ENCODE peak calls at places on chromosome 17, in four cellular contexts. One of them, this sample, is unnamed.

GRCh38 chr17:46020023-46020735 is 21.1 kb downstream of the STH start:
- DNase-seq in spleen: peak; percentile 91
- DNase-seq in cardiac fibroblast: no peak
- DNase-seq in IMR-90: no peak
- DNase-seq in this sample: no peak

GRCh38 chr17:21282231-21282630 is 2.3 kb upstream of the MAP2K3 start:
- DNase-seq in spleen: no peak
- DNase-seq in cardiac fibroblast: peak; percentile 95
- DNase-seq in IMR-90: peak; percentile 98
- DNase-seq in this sample: peak; percentile 83

GRCh38 chr17:50177983-50178834 is 12.4 kb downstream of the SGCA start:
- DNase-seq in IMR-90: peak; percentile 99
- DNase-seq in cardiac fibroblast: peak; percentile 94
- DNase-seq in spleen: peak; percentile 91
- DNase-seq in this sample: peak; percentile 94

GRCh38 chr17:75268931-75269330 is 2.1 kb downstream of the MIF4GD start:
- DNase-seq in cardiac fibroblast: no peak
- DNase-seq in spleen: no peak
- DNase-seq in IMR-90: no peak
- DNase-seq in this sample: no peak

GRCh38 chr17:62676952-62677596 is 49.6 kb downstream of the MRC2 start:
- DNase-seq in IMR-90: no peak
- DNase-seq in cardiac fibroblast: no peak
- DNase-seq in spleen: no peak
- DNase-seq in this sample: no peak

GRCh38 chr17:7792611-7793010 is 41.4 kb upstream of the KDM6B start:
- DNase-seq in IMR-90: no peak
- DNase-seq in spleen: peak; percentile 50
- DNase-seq in cardiac fibroblast: no peak
- DNase-seq in this sample: no peak

GRCh38 chr17:16415031-16415924 is at the start of gene TRPV2:
- DNase-seq in spleen: peak; percentile 94
- DNase-seq in cardiac fibroblast: no peak
- DNase-seq in IMR-90: no peak
- DNase-seq in this sample: no peak

GRCh38 chr17:50620237-50620636 is 14.4 kb upstream of the ABCC3 start:
- DNase-seq in spleen: no peak
- DNase-seq in IMR-90: no peak
- DNase-seq in cardiac fibroblast: no peak
- DNase-seq in this sample: no peak

GRCh38 chr17:4950757-4951204 is at the start of gene ENO3:
- DNase-seq in IMR-90: no peak
- DNase-seq in spleen: no peak
- DNase-seq in cardiac fibroblast: no peak
- DNase-seq in this sample: no peak

GRCh38 chr17:4953461-4953961 is 2.6 kb downstream of the ENO3 start:
- DNase-seq in cardiac fibroblast: peak; percentile 52
- DNase-seq in IMR-90: peak; percentile 76
- DNase-seq in spleen: no peak
- DNase-seq in this sample: no peak

GRCh38 chr17:4950075-4950756 is 703 bp upstream of the ENO3 start:
- DNase-seq in IMR-90: no peak
- DNase-seq in cardiac fibroblast: no peak
- DNase-seq in spleen: peak; percentile 89
- DNase-seq in this sample: no peak

GRCh38 chr17:4949321-4950074 is 1.2 kb upstream of the PFN1 start:
- DNase-seq in IMR-90: peak; percentile 76
- DNase-seq in cardiac fibroblast: peak; percentile 71
- DNase-seq in spleen: peak; percentile 94
- DNase-seq in this sample: no peak

DNA sequence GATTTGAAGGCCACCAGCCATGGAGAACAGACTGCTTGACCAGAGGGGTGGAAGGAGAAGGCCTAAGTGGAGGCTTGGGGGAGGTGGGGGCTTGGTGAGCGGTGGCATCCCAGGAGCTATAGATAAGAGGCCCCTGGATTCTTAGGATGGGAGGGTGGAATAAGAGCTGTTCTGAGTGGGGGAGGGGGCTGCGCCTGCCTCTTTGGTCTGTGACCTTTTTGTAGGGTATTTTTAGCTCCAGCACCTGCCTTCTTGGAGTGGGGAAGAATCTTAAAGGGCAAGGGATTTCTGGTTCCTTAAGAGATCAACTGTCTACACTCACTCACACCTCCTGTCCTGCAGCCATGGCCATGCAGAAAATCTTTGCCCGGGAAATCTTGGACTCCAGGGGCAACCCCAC is 567 bp downstream of the ENO3 start:
- DNase-seq in spleen: no peak
- DNase-seq in cardiac fibroblast: no peak
- DNase-seq in IMR-90: no peak
- DNase-seq in this sample: no peak
- H3K4me3 ChIP-seq in spleen: no peak overlapping the region
- H3K4me3 ChIP-seq in cardiac fibroblast: no peak overlapping the region
- H3K4me3 ChIP-seq in IMR-90: no peak overlapping the region
- H3K4me3 ChIP-seq in this sample: peak overlapping the region; percentile 27

GRCh38 chr17:42555122-42555622 is 2.4 kb downstream of the HSD17B1 start:
- DNase-seq in cardiac fibroblast: no peak
- DNase-seq in spleen: no peak
- DNase-seq in IMR-90: no peak
- DNase-seq in this sample: no peak

GRCh38 chr17:42554250-42555121 is 1.8 kb downstream of the HSD17B1 start:
- DNase-seq in IMR-90: peak; percentile 76
- DNase-seq in cardiac fibroblast: peak; percentile 83
- DNase-seq in spleen: peak; percentile 98
- DNase-seq in this sample: peak; percentile 45

GRCh38 chr17:42548993-42549755 is 3.5 kb upstream of the HSD17B1 start:
- DNase-seq in spleen: no peak
- DNase-seq in IMR-90: no peak
- DNase-seq in cardiac fibroblast: no peak
- DNase-seq in this sample: no peak

GRCh38 chr17:42553866-42554249 is 1.1 kb downstream of the HSD17B1 start:
- DNase-seq in spleen: peak; percentile 84
- DNase-seq in cardiac fibroblast: no peak
- DNase-seq in IMR-90: no peak
- DNase-seq in this sample: no peak

DNA sequence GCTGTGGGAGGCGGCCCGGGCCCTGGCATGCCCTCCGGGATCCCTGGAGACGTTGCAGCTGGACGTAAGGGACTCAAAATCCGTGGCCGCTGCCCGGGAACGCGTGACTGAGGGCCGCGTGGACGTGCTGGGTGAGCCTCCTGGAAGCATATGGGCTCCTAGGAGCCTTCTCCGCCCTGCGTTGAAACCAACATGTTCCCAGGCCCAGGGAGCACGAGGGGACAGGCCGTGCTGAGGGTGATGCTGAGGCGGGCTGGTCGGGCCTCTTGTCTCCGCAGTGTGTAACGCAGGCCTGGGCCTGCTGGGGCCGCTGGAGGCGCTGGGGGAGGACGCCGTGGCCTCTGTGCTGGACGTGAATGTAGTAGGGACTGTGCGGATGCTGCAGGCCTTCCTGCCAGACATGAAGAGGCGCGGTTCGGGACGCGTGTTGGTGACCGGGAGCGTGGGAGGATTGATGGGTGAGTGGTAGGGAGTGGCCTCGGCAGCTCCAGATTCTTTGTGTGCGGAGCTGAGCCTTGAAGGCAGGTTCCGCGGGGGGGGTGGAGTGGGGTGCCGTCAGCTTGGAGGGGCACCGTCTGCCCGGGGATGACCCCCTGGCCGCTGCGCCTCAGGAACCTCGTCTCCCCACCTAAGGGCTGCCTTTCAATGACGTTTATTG is 567 bp downstream of the HSD17B1 start:
- DNase-seq in IMR-90: no peak
- DNase-seq in spleen: peak; percentile 85
- DNase-seq in cardiac fibroblast: peak; percentile 65
- DNase-seq in this sample: no peak
- H3K4me3 ChIP-seq in IMR-90: no peak overlapping the region
- H3K4me3 ChIP-seq in spleen: peak overlapping the region; percentile 83
- H3K4me3 ChIP-seq in cardiac fibroblast: peak overlapping the region; percentile 84
- H3K4me3 ChIP-seq in this sample: peak overlapping the region; percentile 71

DNA sequence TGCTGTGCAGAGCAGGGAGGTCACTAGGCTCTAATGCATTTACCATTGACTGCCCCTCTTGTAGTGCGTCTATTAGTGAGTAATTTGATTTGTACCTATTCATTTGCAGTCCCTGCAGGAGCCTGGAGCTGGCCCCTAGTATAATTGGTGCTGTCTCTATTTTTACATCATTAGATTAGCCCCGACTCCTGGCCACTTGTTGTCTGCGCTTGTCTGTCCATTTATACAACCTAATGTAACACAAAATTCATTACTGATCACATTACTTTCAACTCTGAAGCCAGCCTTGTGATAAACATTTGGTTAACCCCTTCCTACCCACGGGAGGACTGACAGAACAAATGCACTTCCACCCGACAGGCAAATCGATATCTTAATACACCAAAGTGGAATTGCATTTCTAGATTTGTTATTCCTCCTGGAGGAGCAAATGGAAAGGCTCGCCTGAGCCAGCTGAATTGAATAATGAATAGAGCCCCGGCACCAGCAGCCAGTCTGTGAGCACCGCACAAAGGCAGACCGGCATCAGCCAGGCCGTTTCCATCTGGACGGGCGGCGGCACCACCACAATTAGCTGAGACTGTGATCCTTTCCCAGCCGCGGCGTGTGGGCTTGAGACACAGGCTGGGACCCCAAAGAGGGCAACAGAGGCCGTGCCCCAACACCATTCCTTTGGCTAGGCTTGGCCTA is 18.7 kb upstream of the TBX2 start:
- DNase-seq in IMR-90: no peak
- DNase-seq in cardiac fibroblast: no peak
- DNase-seq in spleen: peak; percentile 49
- DNase-seq in this sample: no peak
- H3K4me3 ChIP-seq in IMR-90: no peak overlapping the region
- H3K4me3 ChIP-seq in cardiac fibroblast: no peak overlapping the region
- H3K4me3 ChIP-seq in spleen: no peak overlapping the region
- H3K4me3 ChIP-seq in this sample: no peak overlapping the region

DNA sequence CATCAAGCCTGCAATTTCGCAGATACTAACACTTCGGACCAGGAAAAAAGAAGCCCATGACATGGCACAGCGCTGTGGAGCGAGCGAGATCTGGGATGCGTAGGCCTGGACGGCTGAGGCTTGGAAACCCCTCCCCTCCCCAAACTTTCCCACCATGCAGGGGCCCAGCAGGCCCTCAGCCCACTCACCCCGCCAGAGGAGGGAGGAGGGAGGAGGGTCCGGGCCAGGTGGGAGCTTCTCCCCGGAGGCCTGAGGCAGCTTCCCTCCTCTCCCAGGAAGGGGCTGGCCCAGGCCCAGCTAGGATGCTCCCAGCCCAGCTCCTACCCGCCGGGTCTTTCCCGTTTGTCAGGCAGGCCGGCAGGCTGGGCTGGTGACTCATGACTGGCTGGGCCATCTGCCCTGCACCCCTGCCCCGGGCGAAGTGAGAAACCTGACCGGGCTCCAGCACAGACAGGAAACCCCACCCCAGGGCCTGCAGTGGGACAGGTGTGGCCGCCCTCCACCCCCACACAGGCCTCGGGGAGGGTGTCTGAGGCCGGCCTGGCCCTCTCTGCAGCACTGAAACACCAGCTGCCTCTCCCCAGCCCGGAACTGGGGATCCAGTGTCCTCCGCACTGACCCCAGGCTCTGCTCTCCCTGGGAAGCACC is 34.3 kb upstream of the SLC38A10 start:
- DNase-seq in IMR-90: peak; percentile 92
- DNase-seq in spleen: no peak
- DNase-seq in cardiac fibroblast: peak; percentile 85
- DNase-seq in this sample: peak; percentile 83
- H3K4me3 ChIP-seq in IMR-90: no peak overlapping the region
- H3K4me3 ChIP-seq in spleen: no peak overlapping the region
- H3K4me3 ChIP-seq in cardiac fibroblast: no peak overlapping the region
- H3K4me3 ChIP-seq in this sample: no peak overlapping the region

GRCh38 chr17:66221343-66221742 is 7.9 kb downstream of the APOH start:
- DNase-seq in cardiac fibroblast: no peak
- DNase-seq in spleen: no peak
- DNase-seq in IMR-90: no peak
- DNase-seq in this sample: no peak
- H3K4me3 ChIP-seq in cardiac fibroblast: no peak overlapping the region
- H3K4me3 ChIP-seq in spleen: no peak overlapping the region
- H3K4me3 ChIP-seq in IMR-90: no peak overlapping the region
- H3K4me3 ChIP-seq in this sample: no peak overlapping the region

GRCh38 chr17:35373532-35373983 is at the start of gene SLFN11:
- DNase-seq in IMR-90: peak; percentile 97
- DNase-seq in spleen: peak; percentile 92
- DNase-seq in cardiac fibroblast: peak; percentile 95
- DNase-seq in this sample: peak; percentile 86

GRCh38 chr17:35376245-35376644 is 2.8 kb upstream of the SLFN11 start:
- DNase-seq in cardiac fibroblast: peak; percentile 14
- DNase-seq in IMR-90: peak; percentile 46
- DNase-seq in spleen: no peak
- DNase-seq in this sample: peak; percentile 43

GRCh38 chr17:35372846-35373531 is 432 bp downstream of the SLFN11 start:
- DNase-seq in spleen: peak; percentile 84
- DNase-seq in cardiac fibroblast: no peak
- DNase-seq in IMR-90: no peak
- DNase-seq in this sample: no peak

GRCh38 chr17:35374766-35375344 is 1.4 kb upstream of the SLFN11 start:
- DNase-seq in cardiac fibroblast: no peak
- DNase-seq in IMR-90: no peak
- DNase-seq in spleen: no peak
- DNase-seq in this sample: no peak

DNA sequence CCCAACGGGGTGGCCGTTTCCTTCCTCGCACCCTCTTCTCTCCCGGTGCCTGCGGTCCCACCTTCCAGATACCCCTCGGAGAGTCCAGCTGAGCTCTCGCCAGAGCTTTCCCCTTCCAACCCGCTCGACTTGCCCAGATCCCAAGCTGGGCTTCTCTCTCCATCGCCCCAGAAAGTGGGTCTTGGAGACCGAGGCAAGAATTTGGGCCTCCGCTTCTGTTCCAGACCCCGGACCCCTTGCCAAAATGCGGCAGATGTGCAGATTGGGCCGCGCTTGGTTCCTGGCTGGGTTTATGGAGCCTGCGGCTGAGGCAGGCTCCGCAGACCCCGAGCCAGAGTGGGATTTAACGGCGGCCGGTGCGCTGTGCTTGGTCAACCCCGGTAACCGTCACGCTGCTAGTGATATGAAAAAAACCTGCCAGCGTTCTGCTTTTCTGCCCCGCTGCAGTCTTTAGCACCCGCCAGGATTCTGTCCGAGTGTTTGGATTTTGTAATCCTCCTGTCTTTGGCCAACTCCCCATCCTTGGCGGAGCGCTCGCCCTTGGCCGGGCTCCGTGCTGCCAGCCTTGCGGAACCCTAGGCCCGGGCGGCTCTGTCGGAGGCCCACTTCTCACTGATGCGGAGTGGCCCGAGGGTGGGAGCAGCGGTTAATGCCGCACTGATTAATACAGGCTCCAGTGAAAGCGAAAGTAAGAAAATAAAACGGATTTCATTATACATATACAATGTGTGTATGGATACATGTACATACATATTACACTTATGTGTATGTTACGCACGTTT is 754 bp upstream of the SLFN11 start:
- DNase-seq in IMR-90: peak; percentile 55
- DNase-seq in spleen: peak; percentile 90
- DNase-seq in cardiac fibroblast: peak; percentile 68
- DNase-seq in this sample: no peak
- H3K4me3 ChIP-seq in IMR-90: peak overlapping the region; percentile 82
- H3K4me3 ChIP-seq in spleen: peak overlapping the region; percentile 69
- H3K4me3 ChIP-seq in cardiac fibroblast: peak overlapping the region; percentile 62
- H3K4me3 ChIP-seq in this sample: peak overlapping the region; percentile 63